ENCODE peak calls at places on chromosomes 12 and 14, in five cellular contexts. A, L, X, S and J are unnamed samples.

GRCh38 chr14:50875359-50876090 is 3.7 kb downstream of the ABHD12B start:
- DNase-seq in X (no peak), A (peak), S (peak), L (no peak), J (peak)

GRCh38 chr12:2290091-2290490 is 237.3 kb downstream of the CACNA1C start:
- DNase-seq in A (no peak), X (no peak), S (no peak), L (no peak), J (no peak)

GRCh38 chr14:20587489-20588154 is at the start of gene RNASE11:
- DNase-seq in L (no peak), X (no peak), S (no peak), A (no peak), J (no peak)

GRCh38 chr12:28872654-28873268 is 276.3 kb upstream of the FAR2 start:
- DNase-seq in A (peak), S (peak), L (peak), X (no peak), J (peak)

GRCh38 chr14:28102814-28103213 is 663.8 kb upstream of the FOXG1 start:
- DNase-seq in L (no peak), S (peak), A (peak), X (no peak), J (peak)

GRCh38 chr12:121652767-121653497 is 16.5 kb downstream of the MORN3 start:
- DNase-seq in L (no peak), X (no peak), A (no peak), S (no peak), J (no peak)

GRCh38 chr14:53327716-53328115 is 174.6 kb upstream of the DDHD1 start:
- DNase-seq in X (no peak), A (peak), S (peak), L (peak), J (peak)

GRCh38 chr12:105100207-105100985 is 7.1 kb upstream of the WASHC4 start:
- DNase-seq in A (peak), S (peak), X (no peak), L (peak), J (peak)

GRCh38 chr14:36647827-36648753 is 13.6 kb upstream of the PAX9 start:
- DNase-seq in S (peak), X (no peak), A (peak), L (peak), J (peak)

GRCh38 chr14:92968291-92969020 is 45.5 kb downstream of the CHGA start:
- DNase-seq in S (no peak), L (no peak), X (peak), A (no peak), J (no peak)

GRCh38 chr14:76793956-76794355 is 18.7 kb downstream of the ANGEL1 start:
- DNase-seq in A (no peak), L (peak), S (no peak), X (no peak), J (no peak)

GRCh38 chr12:89709994-89710872 is 1.6 kb upstream of the ATP2B1 start:
- DNase-seq in S (peak), L (no peak), X (peak), A (no peak), J (no peak)

GRCh38 chr14:103542545-103543088 is 13.6 kb downstream of the TRMT61A start:
- DNase-seq in S (no peak), A (no peak), X (peak), L (no peak), J (no peak)

GRCh38 chr14:101509730-101510371 is 51.4 kb upstream of the DIO3 start:
- DNase-seq in A (no peak), X (peak), L (no peak), S (no peak), J (no peak)

GRCh38 chr14:97413991-97414717 is 617.0 kb downstream of the VRK1 start:
- DNase-seq in A (no peak), X (no peak), L (no peak), S (no peak), J (no peak)

GRCh38 chr12:131775904-131776889 is 52.0 kb upstream of the MMP17 start:
- DNase-seq in X (no peak), A (no peak), L (no peak), S (no peak), J (no peak)

GRCh38 chr14:83379371-83379770 is 1845.7 kb upstream of the SEL1L start:
- DNase-seq in X (no peak), L (no peak), A (no peak), S (no peak), J (no peak)

GRCh38 chr12:101759396-101760047 is 20.3 kb upstream of the SYCP3 start:
- DNase-seq in X (no peak), A (peak), S (peak), L (peak), J (peak)

GRCh38 chr12:45273717-45274271 is 57.9 kb downstream of the ANO6 start:
- DNase-seq in L (peak), X (no peak), S (peak), A (peak), J (peak)

GRCh38 chr12:76259660-76260389 is 88.4 kb downstream of the BBS10 start:
- DNase-seq in X (no peak), S (peak), A (peak), L (peak), J (peak)

GRCh38 chr12:93894391-93895095 is 217.4 kb downstream of the CRADD start:
- DNase-seq in L (peak), S (peak), X (peak), A (peak), J (peak)

GRCh38 chr12:128820723-128821432 is 2.9 kb downstream of the SLC15A4 start:
- DNase-seq in A (no peak), X (peak), S (no peak), L (no peak), J (no peak)

GRCh38 chr14:101481557-101481956 is 79.7 kb upstream of the DIO3 start:
- DNase-seq in A (no peak), X (no peak), S (no peak), L (no peak), J (no peak)

GRCh38 chr12:85866929-85867776 is 6.9 kb upstream of the NTS start:
- DNase-seq in X (no peak), S (peak), A (peak), L (peak), J (peak)

GRCh38 chr12:11653215-11653753 is 3.8 kb downstream of the ETV6 start:
- DNase-seq in S (peak), X (no peak), L (peak), A (no peak), J (no peak)

GRCh38 chr12:106304001-106304421 is 1.5 kb downstream of the TCP11L2 start:
- DNase-seq in X (no peak), L (no peak), S (no peak), A (no peak), J (no peak)

GRCh38 chr12:114393569-114393968 is 12.4 kb downstream of the TBX5 start:
- DNase-seq in S (no peak), X (no peak), L (no peak), A (no peak), J (no peak)

GRCh38 chr12:114396869-114397719 is 8.8 kb downstream of the TBX5 start:
- DNase-seq in L (peak), S (no peak), X (no peak), A (no peak), J (no peak)

GRCh38 chr12:114397978-114398881 is 7.7 kb downstream of the TBX5 start:
- DNase-seq in L (peak), X (no peak), A (no peak), S (no peak), J (no peak)

GRCh38 chr12:114396153-114396868 is 9.6 kb downstream of the TBX5 start:
- DNase-seq in X (no peak), S (no peak), A (no peak), L (peak), J (no peak)

GRCh38 chr12:114395755-114396152 is 10.2 kb downstream of the TBX5 start:
- DNase-seq in S (peak), X (no peak), A (no peak), L (peak), J (no peak)
- H3K4me3 ChIP-seq in S (no peak), X (peak), A (no peak), L (peak), J (no peak)

DNA sequence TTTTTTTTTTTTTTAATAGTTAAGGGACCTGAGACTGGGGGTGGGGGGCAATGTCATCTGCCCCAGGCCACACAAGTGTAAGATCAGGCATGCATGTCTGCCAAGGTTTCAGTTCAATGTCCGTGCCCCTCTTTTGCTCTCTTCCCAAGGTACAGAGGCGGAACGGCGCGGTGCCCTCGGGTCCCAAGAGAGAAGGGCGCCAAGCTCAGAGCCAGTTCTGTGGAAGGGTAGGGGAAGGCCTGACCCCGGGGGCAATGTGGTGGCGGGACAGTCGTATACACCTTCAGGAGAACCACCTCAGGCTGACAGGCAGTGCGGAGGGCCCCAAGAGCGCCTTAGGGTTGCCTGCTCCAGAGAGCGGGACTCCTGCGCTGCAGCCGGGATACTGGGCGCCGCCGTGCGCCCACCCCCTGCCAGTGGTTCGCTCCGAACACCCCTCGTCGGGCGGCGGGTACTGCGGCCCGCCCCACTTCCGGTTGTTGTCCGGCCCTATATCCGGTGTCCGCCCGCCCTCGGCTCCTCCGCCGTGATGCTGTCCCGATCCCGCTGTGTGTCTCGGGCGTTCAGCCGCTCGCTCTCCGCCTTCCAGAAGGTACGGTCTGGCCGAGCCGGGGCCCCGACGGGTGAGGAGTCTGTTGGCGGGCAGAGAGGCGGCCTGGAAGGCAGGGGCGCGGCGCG is at the start of gene DLST:
- DNase-seq in A (peak), L (peak), X (peak), S (peak), J (peak)
- TF ChIP-seq CTCF in A (no peak), L (no peak), X (no peak), S (no peak), J (no peak)

GRCh38 chr12:53217930-53218307 is 10.9 kb upstream of the ITGB7 start:
- DNase-seq in X (no peak), S (peak), A (no peak), L (no peak), J (peak)
- H3K4me3 ChIP-seq in X (peak), S (no peak), A (peak), L (peak), J (peak)

GRCh38 chr12:57631566-57632368 is 1.2 kb downstream of the B4GALNT1 start:
- DNase-seq in S (peak), X (no peak), A (no peak), L (no peak), J (peak)

GRCh38 chr12:57632369-57632897 is 568 bp downstream of the B4GALNT1 start:
- DNase-seq in X (no peak), A (no peak), S (no peak), L (no peak), J (peak)

GRCh38 chr12:57630891-57631433 is 2.0 kb downstream of the B4GALNT1 start:
- DNase-seq in L (no peak), A (no peak), S (no peak), X (no peak), J (no peak)

GRCh38 chr12:57629897-57630471 is 3.0 kb downstream of the B4GALNT1 start:
- DNase-seq in A (no peak), S (no peak), L (no peak), X (no peak), J (no peak)

DNA sequence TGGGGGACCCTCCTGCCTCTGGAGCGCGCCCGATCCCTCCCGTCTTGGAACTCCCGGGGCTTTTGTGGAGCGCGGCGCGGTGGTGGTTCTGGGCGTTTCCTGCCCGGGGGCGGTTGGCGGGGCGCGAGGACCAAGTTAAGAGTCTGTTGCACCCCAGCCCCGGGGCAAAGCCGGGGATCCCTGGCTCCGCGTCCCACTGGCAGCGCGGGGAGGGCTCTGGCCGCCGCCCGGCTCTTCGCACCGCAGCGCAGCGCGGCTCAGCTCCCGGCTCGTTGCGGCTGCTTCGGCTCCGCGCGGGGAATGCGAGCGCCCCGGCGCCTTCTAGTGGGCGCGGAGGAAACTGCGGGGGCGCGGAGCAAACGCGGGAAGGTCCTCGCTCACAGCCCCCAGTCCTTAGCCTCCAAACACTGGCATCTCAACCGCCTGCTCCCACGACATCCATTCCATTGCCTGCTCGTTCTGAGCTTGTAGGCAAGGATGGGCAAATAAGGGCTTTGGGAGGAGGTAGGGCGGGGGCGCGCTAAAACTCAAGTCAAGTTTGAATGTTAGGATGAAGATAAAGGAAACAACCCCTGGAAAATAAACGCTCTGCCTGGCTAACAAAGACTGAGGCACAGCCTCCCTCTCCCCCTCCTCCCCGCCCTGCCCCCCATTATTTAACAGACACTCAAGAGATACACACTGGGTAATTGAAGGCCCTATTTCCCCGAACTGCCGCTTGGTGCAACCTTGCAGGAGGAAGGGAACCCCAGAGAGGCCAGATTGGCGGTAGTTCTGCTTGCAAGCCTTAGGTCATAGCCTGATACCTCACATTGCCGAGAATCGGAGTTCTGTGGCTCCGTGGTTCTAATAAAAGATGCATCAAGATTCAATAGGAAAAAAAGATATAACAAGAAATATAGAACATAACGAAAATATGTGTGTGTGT is at the start of gene B4GALNT1:
- DNase-seq in X (peak), A (no peak), S (peak), L (peak), J (peak)
- TF ChIP-seq CTCF in X (peak), A (peak), S (peak), L (peak), J (peak)

DNA sequence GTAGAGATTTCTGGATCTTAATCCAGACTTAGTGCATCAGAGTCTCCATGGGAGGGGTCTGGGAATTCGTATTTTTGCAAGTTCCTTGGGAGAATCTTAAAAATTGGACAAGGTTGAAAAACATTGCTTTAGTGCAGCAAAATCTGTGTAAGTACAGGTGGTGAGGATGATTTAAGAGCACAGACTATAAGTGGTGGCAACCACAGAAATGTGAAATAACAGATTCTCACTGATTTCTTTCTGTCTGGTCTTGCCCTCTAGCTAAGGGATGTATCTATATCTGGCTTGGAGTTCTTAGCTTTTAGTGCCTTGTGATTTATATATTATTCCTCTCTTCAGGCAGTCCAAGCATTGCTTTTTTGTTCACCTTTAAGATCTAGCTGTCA is 116.2 kb downstream of the DIP2B start:
- DNase-seq in A (no peak), S (no peak), X (no peak), L (no peak), J (no peak)
- H3K4me3 ChIP-seq in A (peak), S (no peak), X (no peak), L (no peak), J (no peak)

DNA sequence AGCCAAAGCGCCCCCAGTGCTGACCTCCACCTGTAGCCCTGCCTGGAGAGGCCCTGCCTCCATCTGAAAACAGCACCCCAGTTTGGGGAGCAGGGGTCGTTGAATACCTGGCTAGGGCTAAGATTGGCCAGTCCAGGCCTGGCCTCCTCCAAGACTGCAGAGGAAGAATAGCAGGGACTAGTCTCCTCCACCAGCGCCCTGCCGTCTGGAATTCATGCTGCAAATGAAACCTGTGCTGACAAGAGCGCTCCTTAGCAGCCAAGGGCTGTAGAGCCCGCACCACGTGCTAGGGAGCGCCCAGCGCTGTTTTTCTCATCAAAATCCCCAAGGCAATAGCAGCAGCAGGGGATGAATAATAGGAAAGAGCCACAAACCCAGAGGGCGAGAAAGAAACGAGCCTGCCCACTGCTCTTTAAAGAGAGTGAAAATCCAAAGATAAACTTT is 3.4 kb downstream of the COL2A1 start:
- DNase-seq in X (no peak), L (peak), A (peak), S (peak), J (peak)
- TF ChIP-seq CTCF in X (no peak), L (no peak), A (no peak), S (no peak), J (peak)

GRCh38 chr14:62921466-62921865 is 123.8 kb downstream of the KCNH5 start:
- DNase-seq in S (peak), X (no peak), A (peak), L (peak), J (no peak)
- H3K4me3 ChIP-seq in S (no peak), X (no peak), A (no peak), L (no peak), J (no peak)

GRCh38 chr14:80862983-80863382 is 78.6 kb downstream of the CEP128 start:
- DNase-seq in X (no peak), S (peak), L (peak), A (no peak), J (peak)
- TF ChIP-seq CTCF in X (no peak), S (no peak), L (peak), A (peak), J (peak)